ENCODE peak calls at places on chromosome 15, in five cellular contexts. One of them, this sample, is unnamed.
A peak's percentile ranks its signal among the peaks of the same experiment; 100 is the strongest.

GRCh38 chr15:29920515-29920914 is 98.2 kb upstream of the TJP1 start:
- DNase-seq in AG04450: no peak
- DNase-seq in T-helper 1 cell: no peak
- DNase-seq in left cardiac atrium: no peak
- DNase-seq in GM10248: no peak
- DNase-seq in this sample: peak; percentile 82

GRCh38 chr15:100559330-100559729 is 30.6 kb upstream of the CERS3 start:
- DNase-seq in AG04450: peak; percentile 49
- DNase-seq in GM10248: no peak
- DNase-seq in T-helper 1 cell: no peak
- DNase-seq in left cardiac atrium: peak; percentile 41
- DNase-seq in this sample: no peak

GRCh38 chr15:45343258-45343860 is 35.0 kb downstream of the GATM start:
- DNase-seq in GM10248: no peak
- DNase-seq in AG04450: no peak
- DNase-seq in T-helper 1 cell: no peak
- DNase-seq in left cardiac atrium: no peak
- DNase-seq in this sample: no peak

GRCh38 chr15:58282060-58282708 is 144.0 kb downstream of the AQP9 start:
- DNase-seq in GM10248: no peak
- DNase-seq in T-helper 1 cell: no peak
- DNase-seq in AG04450: no peak
- DNase-seq in left cardiac atrium: no peak
- DNase-seq in this sample: peak; percentile 64

GRCh38 chr15:41999290-42000285 is 21.3 kb downstream of the PLA2G4E start:
- DNase-seq in GM10248: no peak
- DNase-seq in T-helper 1 cell: no peak
- DNase-seq in left cardiac atrium: no peak
- DNase-seq in AG04450: no peak
- DNase-seq in this sample: no peak

GRCh38 chr15:100628746-100629145 is 26.4 kb downstream of the ASB7 start:
- DNase-seq in GM10248: no peak
- DNase-seq in left cardiac atrium: no peak
- DNase-seq in AG04450: no peak
- DNase-seq in T-helper 1 cell: no peak
- DNase-seq in this sample: no peak

GRCh38 chr15:52100807-52101206 is 11.8 kb downstream of the BCL2L10 start:
- DNase-seq in left cardiac atrium: peak; percentile 79
- DNase-seq in AG04450: peak; percentile 74
- DNase-seq in GM10248: no peak
- DNase-seq in T-helper 1 cell: no peak
- DNase-seq in this sample: peak; percentile 78

GRCh38 chr15:99925661-99926461 is 192.6 kb upstream of the LYSMD4 start:
- DNase-seq in left cardiac atrium: peak; percentile 72
- DNase-seq in T-helper 1 cell: peak; percentile 73
- DNase-seq in GM10248: peak; percentile 70
- DNase-seq in AG04450: no peak
- DNase-seq in this sample: peak; percentile 69

GRCh38 chr15:57510647-57511046 is 81.1 kb upstream of the MYZAP start:
- DNase-seq in left cardiac atrium: peak; percentile 75
- DNase-seq in AG04450: peak; percentile 85
- DNase-seq in GM10248: no peak
- DNase-seq in T-helper 1 cell: no peak
- DNase-seq in this sample: no peak

GRCh38 chr15:91118796-91119590 is 18.9 kb downstream of the SV2B start:
- DNase-seq in GM10248: no peak
- DNase-seq in AG04450: no peak
- DNase-seq in left cardiac atrium: no peak
- DNase-seq in T-helper 1 cell: no peak
- DNase-seq in this sample: no peak

GRCh38 chr15:22259881-22260421 is 179.6 kb downstream of the OR4M2 start:
- DNase-seq in left cardiac atrium: no peak
- DNase-seq in GM10248: no peak
- DNase-seq in T-helper 1 cell: no peak
- DNase-seq in AG04450: no peak
- DNase-seq in this sample: no peak

GRCh38 chr15:56180851-56181250 is 62.8 kb downstream of the RFX7 start:
- DNase-seq in T-helper 1 cell: no peak
- DNase-seq in GM10248: no peak
- DNase-seq in left cardiac atrium: no peak
- DNase-seq in AG04450: no peak
- DNase-seq in this sample: no peak

GRCh38 chr15:41284425-41285177 is 47.8 kb downstream of the OIP5 start:
- DNase-seq in AG04450: no peak
- DNase-seq in T-helper 1 cell: no peak
- DNase-seq in GM10248: no peak
- DNase-seq in left cardiac atrium: no peak
- DNase-seq in this sample: no peak

GRCh38 chr15:63221346-63221745 is 31.9 kb downstream of the RAB8B start:
- DNase-seq in T-helper 1 cell: no peak
- DNase-seq in GM10248: no peak
- DNase-seq in AG04450: no peak
- DNase-seq in left cardiac atrium: peak; percentile 71
- DNase-seq in this sample: no peak

GRCh38 chr15:39642011-39642640 is 61.2 kb downstream of the THBS1 start:
- DNase-seq in left cardiac atrium: no peak
- DNase-seq in AG04450: peak; percentile 47
- DNase-seq in T-helper 1 cell: no peak
- DNase-seq in GM10248: no peak
- DNase-seq in this sample: peak; percentile 81

GRCh38 chr15:58555168-58556027 is 123.6 kb downstream of the LIPC start:
- DNase-seq in T-helper 1 cell: no peak
- DNase-seq in AG04450: no peak
- DNase-seq in GM10248: no peak
- DNase-seq in left cardiac atrium: no peak
- DNase-seq in this sample: peak; percentile 83

GRCh38 chr15:67072442-67072841 is 7.0 kb downstream of the SMAD3 start:
- DNase-seq in GM10248: no peak
- DNase-seq in T-helper 1 cell: no peak
- DNase-seq in left cardiac atrium: no peak
- DNase-seq in AG04450: no peak
- DNase-seq in this sample: no peak